ENCODE peak calls at places on chromosomes 7 and 10, in seven cellular contexts. O is endothelial cell, L is OCI-LY7, Q is GM13977, E is pancreas, S is left lung, Y is mammary epithelial cell. R is an unnamed sample.

GRCh38 chr7:15508258-15508657 is 53.6 kb downstream of the AGMO start:
- DNase-seq in E (no peak), S (no peak), Q (no peak), Y (no peak), O (no peak), L (no peak), R (no peak)

GRCh38 chr7:142024547-142024946 is 28.9 kb downstream of the MGAM start:
- DNase-seq in E (no peak), O (no peak), S (no peak), Q (no peak), Y (peak), L (no peak), R (no peak)

GRCh38 chr7:73976761-73977625 is 51.0 kb upstream of the ELN start:
- DNase-seq in Y (no peak), Q (no peak), S (no peak), O (no peak), E (no peak), L (no peak), R (no peak)

GRCh38 chr7:108492742-108493141 is 33.2 kb downstream of the PNPLA8 start:
- DNase-seq in S (no peak), Y (peak), E (no peak), Q (no peak), O (no peak), L (no peak), R (no peak)

GRCh38 chr7:131234719-131235488 is 92.8 kb upstream of the MKLN1 start:
- DNase-seq in Q (no peak), Y (no peak), L (no peak), S (no peak), O (no peak), E (no peak), R (no peak)

GRCh38 chr7:100839361-100839760 is 12.0 kb upstream of the EPHB4 start:
- DNase-seq in Y (no peak), Q (no peak), E (no peak), O (no peak), S (no peak), L (no peak), R (no peak)

GRCh38 chr7:18828333-18829100 is 288.9 kb downstream of the TWIST1 start:
- DNase-seq in Y (no peak), O (no peak), S (no peak), Q (no peak), L (no peak), E (no peak), R (no peak)

GRCh38 chr7:21256310-21256877 is 171.5 kb upstream of the SP4 start:
- DNase-seq in O (peak), Q (no peak), L (peak), Y (peak), S (no peak), E (no peak), R (no peak)

GRCh38 chr10:12588091-12588850 is 238.9 kb downstream of the CAMK1D start:
- DNase-seq in L (no peak), Q (no peak), E (no peak), O (no peak), Y (no peak), S (no peak), R (no peak)

GRCh38 chr10:26378763-26379361 is 59.3 kb upstream of the APBB1IP start:
- DNase-seq in Y (no peak), E (no peak), S (no peak), Q (no peak), L (no peak), O (no peak), R (peak)

GRCh38 chr7:51253157-51253556 is 63.5 kb downstream of the COBL start:
- DNase-seq in L (no peak), S (no peak), E (no peak), Q (no peak), Y (no peak), O (no peak), R (no peak)

GRCh38 chr10:29858352-29859267 is 200.8 kb downstream of the JCAD start:
- DNase-seq in E (peak), Q (no peak), Y (peak), S (peak), L (no peak), O (peak), R (no peak)

GRCh38 chr10:127863231-127863825 is 29.4 kb downstream of the CLRN3 start:
- DNase-seq in Y (peak), L (no peak), O (no peak), S (no peak), E (no peak), Q (no peak), R (no peak)

GRCh38 chr7:88226886-88227516 is 7.2 kb upstream of the SRI start:
- DNase-seq in S (peak), E (peak), L (no peak), O (no peak), Y (peak), Q (no peak), R (no peak)

GRCh38 chr7:158740013-158740656 is 35.5 kb upstream of the NCAPG2 start:
- DNase-seq in L (no peak), Y (peak), Q (no peak), O (no peak), E (no peak), S (peak), R (peak)

GRCh38 chr7:101814081-101814995 is 3.1 kb upstream of the CUX1 start:
- DNase-seq in Y (peak), L (peak), E (peak), S (peak), Q (peak), O (peak), R (peak)

GRCh38 chr7:74311305-74311744 is 22.1 kb downstream of the CLIP2 start:
- DNase-seq in Y (peak), S (no peak), L (no peak), Q (no peak), O (no peak), E (no peak), R (no peak)

GRCh38 chr7:42236266-42237161 is 495 bp downstream of the GLI3 start:
- DNase-seq in Y (peak), S (peak), O (peak), L (no peak), Q (peak), E (no peak), R (no peak)

GRCh38 chr7:732094-732541 is 5.0 kb upstream of the PRKAR1B start:
- DNase-seq in L (no peak), E (peak), Y (no peak), Q (no peak), O (peak), S (peak), R (no peak)

GRCh38 chr7:90155206-90155605 is 937 bp downstream of the STEAP1 start:
- DNase-seq in Q (no peak), L (no peak), Y (no peak), E (no peak), S (no peak), O (no peak), R (no peak)

GRCh38 chr10:103667390-103667789 is 173.9 kb downstream of the NEURL1 start:
- DNase-seq in S (no peak), E (no peak), O (no peak), Q (no peak), Y (no peak), L (no peak), R (no peak)

GRCh38 chr10:62182595-62182994 is 86.0 kb downstream of the RTKN2 start:
- DNase-seq in E (no peak), L (no peak), Y (no peak), O (no peak), S (no peak), Q (no peak), R (no peak)

GRCh38 chr10:129786216-129786615 is 177.9 kb downstream of the EBF3 start:
- DNase-seq in Q (no peak), S (peak), O (no peak), L (no peak), E (no peak), Y (no peak), R (no peak)

GRCh38 chr7:70645876-70646336 is 486.0 kb upstream of the GALNT17 start:
- DNase-seq in Q (no peak), E (no peak), O (no peak), L (no peak), Y (no peak), S (no peak), R (no peak)

GRCh38 chr10:62075414-62075813 is 173.9 kb downstream of the ARID5B start:
- DNase-seq in Q (no peak), E (no peak), Y (no peak), O (no peak), L (no peak), S (no peak), R (no peak)

GRCh38 chr7:122886357-122887081 is at the start of gene CADPS2:
- DNase-seq in Y (peak), S (peak), E (peak), Q (peak), L (no peak), O (peak), R (no peak)

GRCh38 chr7:157482011-157482410 is 145.2 kb downstream of the DNAJB6 start:
- DNase-seq in L (no peak), Y (no peak), E (no peak), Q (no peak), S (no peak), O (no peak), R (no peak)

GRCh38 chr10:42876476-42876875 is 93.9 kb downstream of the BMS1 start:
- DNase-seq in E (no peak), O (no peak), Y (no peak), S (peak), L (no peak), Q (no peak), R (no peak)

GRCh38 chr10:132036153-132036886 is 29.4 kb upstream of the JAKMIP3 start:
- DNase-seq in O (peak), E (no peak), L (no peak), Q (no peak), Y (peak), S (no peak), R (no peak)

GRCh38 chr10:131249238-131249956 is 62.1 kb downstream of the TCERG1L start:
- DNase-seq in Q (no peak), L (no peak), S (peak), Y (no peak), E (no peak), O (no peak), R (no peak)

GRCh38 chr10:74011016-74011415 is 13.1 kb downstream of the VCL start:
- DNase-seq in Y (no peak), Q (no peak), L (no peak), S (no peak), O (no peak), E (no peak), R (no peak)

GRCh38 chr7:96728139-96728538 is 18.5 kb upstream of the SEM1 start:
- DNase-seq in L (no peak), Y (peak), E (no peak), Q (no peak), O (no peak), S (no peak), R (no peak)

GRCh38 chr7:46153951-46154787 is 233.1 kb upstream of the IGFBP3 start:
- DNase-seq in L (no peak), O (no peak), E (no peak), Q (peak), S (no peak), Y (peak), R (no peak)

GRCh38 chr7:95367606-95368005 is 28.6 kb downstream of the PON3 start:
- DNase-seq in E (no peak), O (no peak), S (no peak), Q (no peak), L (no peak), Y (peak), R (no peak)

GRCh38 chr7:1679966-1680730 is 10.1 kb downstream of the ELFN1 start:
- DNase-seq in Y (no peak), E (no peak), O (no peak), S (peak), L (no peak), Q (no peak), R (peak)

GRCh38 chr7:93862651-93863050 is 27.9 kb downstream of the TFPI2 start:
- DNase-seq in L (no peak), Y (peak), E (no peak), Q (no peak), S (no peak), O (no peak), R (no peak)

GRCh38 chr7:93856319-93856718 is 34.2 kb downstream of the TFPI2 start:
- DNase-seq in S (no peak), Y (peak), L (no peak), Q (no peak), E (no peak), O (no peak), R (no peak)

GRCh38 chr7:93860261-93860660 is 30.3 kb downstream of the TFPI2 start:
- DNase-seq in O (no peak), Y (peak), E (no peak), S (no peak), Q (no peak), L (no peak), R (no peak)

GRCh38 chr7:93858857-93859256 is 31.7 kb downstream of the TFPI2 start:
- DNase-seq in Y (no peak), Q (no peak), O (no peak), L (no peak), S (no peak), E (no peak), R (no peak)

GRCh38 chr7:93861325-93861949 is 29.1 kb downstream of the TFPI2 start:
- DNase-seq in S (no peak), O (no peak), Q (no peak), Y (no peak), L (peak), E (no peak), R (no peak)
- TF ChIP-seq CTCF in S (no peak), O (peak), Q (no peak), Y (peak), L (peak), E (peak), R (peak)

GRCh38 chr7:132508724-132509348 is 67.4 kb downstream of the PLXNA4 start:
- DNase-seq in E (no peak), S (no peak), O (no peak), Q (no peak), L (no peak), Y (no peak), R (no peak)

GRCh38 chr7:132509667-132510066 is 66.6 kb downstream of the PLXNA4 start:
- DNase-seq in Q (no peak), Y (no peak), E (no peak), O (no peak), L (no peak), S (no peak), R (no peak)

GRCh38 chr7:132514430-132514829 is 61.8 kb downstream of the PLXNA4 start:
- DNase-seq in Y (no peak), O (no peak), S (no peak), E (no peak), Q (no peak), L (no peak), R (no peak)

GRCh38 chr7:132511387-132511786 is 64.9 kb downstream of the PLXNA4 start:
- DNase-seq in S (no peak), Y (no peak), L (no peak), O (no peak), Q (no peak), E (no peak), R (no peak)

GRCh38 chr7:132511921-132512320 is 64.3 kb downstream of the PLXNA4 start:
- DNase-seq in O (no peak), S (no peak), Y (no peak), E (no peak), L (no peak), Q (no peak), R (no peak)
- TF ChIP-seq CTCF in O (no peak), S (no peak), Y (no peak), E (no peak), L (no peak), Q (no peak), R (no peak)

DNA sequence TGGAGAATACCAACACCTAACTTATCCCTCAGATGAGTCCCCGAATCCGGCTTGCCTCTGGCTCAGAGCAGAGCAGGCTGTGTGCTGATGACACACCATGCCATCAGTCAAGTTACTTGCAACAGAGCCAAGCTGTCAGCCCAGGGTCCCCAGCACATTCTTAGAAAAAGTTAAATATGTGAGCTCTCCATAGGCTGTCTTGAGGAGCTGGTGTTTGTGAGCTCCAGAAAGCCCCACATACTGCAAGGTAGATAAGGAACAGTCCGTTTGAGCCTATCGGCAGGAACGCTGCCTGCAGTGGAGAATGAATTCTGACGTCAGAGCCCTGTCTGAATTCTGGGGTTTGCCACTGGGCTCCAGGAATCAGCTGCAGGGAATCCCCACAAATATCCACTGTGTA is 3.8 kb downstream of the SFXN4 start:
- DNase-seq in S (no peak), L (no peak), Q (no peak), Y (no peak), E (no peak), O (no peak), R (no peak)
- TF ChIP-seq CTCF in S (no peak), L (no peak), Q (no peak), Y (no peak), E (no peak), O (no peak), R (no peak)

GRCh38 chr10:9205558-9205957 is 1151.1 kb downstream of the GATA3 start:
- DNase-seq in O (no peak), Q (no peak), L (no peak), S (no peak), E (no peak), Y (no peak), R (no peak)
- TF ChIP-seq CTCF in O (no peak), Q (no peak), L (no peak), S (no peak), E (no peak), Y (no peak), R (no peak)

R was measured in CD14-positive monocyte.